ENCODE peak calls at places on chromosome 11, in four cellular contexts. W is AG04450, F is IMR-90, T is tibial artery. V is an unnamed sample.

GRCh38 chr11:6191733-6192132 is 7.3 kb upstream of the OR52W1 start:
- DNase-seq in W (no peak), F (no peak), T (no peak), V (no peak)

GRCh38 chr11:45091563-45092392 is 54.7 kb upstream of the PRDM11 start:
- DNase-seq in W (no peak), F (no peak), T (no peak), V (no peak)

GRCh38 chr11:67504023-67504949 is 877 bp downstream of the PITPNM1 start:
- DNase-seq in W (no peak), F (no peak), T (peak), V (no peak)

GRCh38 chr11:132632641-132633124 is 899.6 kb downstream of the OPCML start:
- DNase-seq in W (peak), F (peak), T (no peak), V (no peak)

GRCh38 chr11:80592546-80592945 is 1151.7 kb upstream of the TENM4 start:
- DNase-seq in W (no peak), F (no peak), T (no peak), V (no peak)

GRCh38 chr11:122670131-122670530 is 14.6 kb downstream of the UBASH3B start:
- DNase-seq in W (no peak), F (no peak), T (no peak), V (no peak)

GRCh38 chr11:33770236-33770635 is 4.1 kb downstream of the FBXO3 start:
- DNase-seq in W (no peak), F (no peak), T (no peak), V (no peak)

GRCh38 chr11:118084247-118084646 is 2.5 kb downstream of the SMIM35 start:
- DNase-seq in W (no peak), F (no peak), T (no peak), V (no peak)

GRCh38 chr11:115578275-115578674 is 74.1 kb upstream of the CADM1 start:
- DNase-seq in W (no peak), F (no peak), T (no peak), V (no peak)

GRCh38 chr11:101862410-101863233 is 52.2 kb upstream of the CEP126 start:
- DNase-seq in W (no peak), F (peak), T (no peak), V (no peak)

GRCh38 chr11:76664578-76665061 is 5.9 kb downstream of the LRRC32 start:
- DNase-seq in W (no peak), F (no peak), T (peak), V (no peak)

GRCh38 chr11:129252621-129253020 is 60.5 kb upstream of the ARHGAP32 start:
- DNase-seq in W (no peak), F (no peak), T (no peak), V (no peak)

GRCh38 chr11:47641585-47642098 is 717 bp downstream of the MTCH2 start:
- DNase-seq in W (no peak), F (no peak), T (no peak), V (no peak)

GRCh38 chr11:66843776-66844495 is 695 bp downstream of the RCE1 start:
- DNase-seq in W (no peak), F (no peak), T (no peak), V (no peak)

GRCh38 chr11:11842426-11843008 is 745 bp downstream of the USP47 start:
- DNase-seq in W (no peak), F (peak), T (peak), V (peak)

GRCh38 chr11:113567097-113567496 is 91.9 kb upstream of the DRD2 start:
- DNase-seq in W (no peak), F (no peak), T (no peak), V (no peak)

GRCh38 chr11:118263694-118264567 is at the start of gene MPZL2:
- DNase-seq in W (no peak), F (no peak), T (no peak), V (peak)

GRCh38 chr11:6841694-6842093 is 3.8 kb upstream of the OR10A5 start:
- DNase-seq in W (no peak), F (no peak), T (no peak), V (no peak)

GRCh38 chr11:45141631-45142030 is 4.8 kb upstream of the PRDM11 start:
- DNase-seq in W (no peak), F (no peak), T (no peak), V (no peak)

GRCh38 chr11:20289732-20290131 is 73.8 kb upstream of the HTATIP2 start:
- DNase-seq in W (no peak), F (no peak), T (no peak), V (no peak)

GRCh38 chr11:14266622-14267021 is 92.4 kb downstream of the RRAS2 start:
- DNase-seq in W (no peak), F (no peak), T (no peak), V (no peak)

GRCh38 chr11:87339416-87339815 is 301.7 kb downstream of the TMEM135 start:
- DNase-seq in W (no peak), F (no peak), T (no peak), V (no peak)
- H3K27ac ChIP-seq in W (no peak), F (no peak), T (no peak), V (no peak)

GRCh38 chr11:65432686-65433582 is 10.3 kb downstream of the NEAT1 start:
- DNase-seq in W (no peak), F (peak), T (no peak), V (no peak)
- TF ChIP-seq CTCF in W (peak), F (peak), T (peak), V (peak)

GRCh38 chr11:92698742-92699141 is 270.7 kb upstream of the MTNR1B start:
- DNase-seq in W (no peak), F (no peak), T (no peak), V (no peak)
- H3K27ac ChIP-seq in W (no peak), F (no peak), T (no peak), V (no peak)

GRCh38 chr11:86798988-86799387 is 1.4 kb upstream of the PRSS23 start:
- DNase-seq in W (peak), F (peak), T (no peak), V (no peak)
- TF ChIP-seq CTCF in W (no peak), F (no peak), T (no peak), V (no peak)

GRCh38 chr11:18575361-18575760 is 13.2 kb downstream of the UEVLD start:
- DNase-seq in W (no peak), F (no peak), T (no peak), V (no peak)
- H3K27ac ChIP-seq in W (no peak), F (no peak), T (no peak), V (no peak)

DNA sequence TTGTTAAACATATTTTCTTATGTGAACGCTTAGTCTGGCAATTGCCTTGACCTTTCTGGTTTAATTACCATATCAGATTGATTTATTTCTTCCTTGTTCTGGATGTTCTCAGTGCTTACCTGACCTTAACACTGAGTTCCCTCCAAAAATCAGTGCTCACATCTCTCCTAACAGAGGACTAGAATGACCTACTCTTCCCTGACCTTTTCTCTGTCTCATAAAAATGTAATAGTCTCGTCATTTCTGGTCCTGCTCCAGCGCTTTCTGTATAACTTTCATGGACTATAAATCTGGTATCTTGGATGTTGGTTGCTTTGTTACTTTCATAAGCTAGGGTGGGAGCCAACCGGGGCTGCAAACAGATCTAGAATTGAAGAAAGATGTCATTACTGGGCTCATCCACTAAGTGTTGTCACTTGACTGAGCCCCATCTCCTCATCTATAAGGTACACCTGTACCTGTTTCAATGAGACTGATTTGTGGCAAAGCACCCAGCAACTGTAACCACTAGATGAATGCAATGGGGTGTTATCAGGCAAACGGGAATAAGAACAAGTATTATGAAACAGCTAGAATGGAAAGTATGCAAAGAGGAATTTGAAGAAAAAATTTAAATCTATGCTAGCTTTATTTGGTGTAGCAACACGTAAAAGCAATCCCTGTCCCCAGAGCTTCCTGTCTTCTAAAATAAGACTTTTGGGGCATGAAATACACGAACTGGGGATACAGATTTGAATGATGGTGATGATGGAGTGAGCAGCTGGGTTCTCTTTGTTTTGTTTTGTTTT is 2.4 kb downstream of the FADS2 start:
- DNase-seq in W (no peak), F (peak), T (no peak), V (no peak)
- TF ChIP-seq CTCF in W (no peak), F (no peak), T (no peak), V (no peak)

GRCh38 chr11:9210922-9211320 is 54.2 kb downstream of the DENND5A start:
- DNase-seq in W (no peak), F (peak), T (no peak), V (no peak)
- H3K27ac ChIP-seq in W (no peak), F (no peak), T (no peak), V (no peak)

GRCh38 chr11:124837491-124837856 is 27.8 kb upstream of the ROBO3 start:
- DNase-seq in W (peak), F (peak), T (no peak), V (no peak)
- TF ChIP-seq CTCF in W (peak), F (peak), T (no peak), V (peak)

V was measured in lung.